ENCODE peak calls at places on chromosomes 7 and 10, in eight cellular contexts. M, L, E, N, J, F, T and G are unnamed samples. For H3K36me3, the result is how much of the 10 kb centered on the place peaks cover.

GRCh38 chr7:149880871-149881301 is 7.1 kb downstream of the ATP6V0E2 start:
- DNase-seq in M (peak), L (no peak), E (no peak), N (peak), J (no peak), F (no peak), T (no peak), G (no peak)

GRCh38 chr10:82883588-82883987 is 1008.6 kb downstream of the NRG3 start:
- DNase-seq in M (no peak), L (no peak), E (no peak), N (no peak), J (no peak), F (no peak), T (no peak), G (no peak)

GRCh38 chr10:25261110-25261509 is 86.3 kb downstream of the GPR158 start:
- DNase-seq in M (no peak), L (no peak), E (no peak), N (no peak), J (no peak), F (peak), T (no peak), G (no peak)

GRCh38 chr7:77727936-77728701 is 31.9 kb downstream of the RSBN1L start:
- DNase-seq in M (no peak), L (no peak), E (peak), N (no peak), J (peak), F (no peak), T (no peak), G (no peak)

GRCh38 chr7:18165176-18165575 is 137.5 kb upstream of the PRPS1L1 start:
- DNase-seq in M (no peak), L (no peak), E (no peak), N (no peak), J (no peak), F (no peak), T (no peak), G (no peak)

GRCh38 chr7:98238976-98239375 is 13.1 kb downstream of the TECPR1 start:
- DNase-seq in M (no peak), L (no peak), E (peak), N (no peak), J (no peak), F (no peak), T (no peak), G (no peak)

GRCh38 chr7:97733276-97734206 is 1.7 kb downstream of the TAC1 start:
- DNase-seq in M (no peak), L (peak), E (no peak), N (no peak), J (no peak), F (no peak), T (no peak), G (no peak)

GRCh38 chr10:576130-576465 is 113.4 kb downstream of the DIP2C start:
- DNase-seq in M (peak), L (no peak), E (peak), N (no peak), J (no peak), F (no peak), T (no peak), G (no peak)

GRCh38 chr7:30062587-30062986 is 34.4 kb downstream of the PLEKHA8 start:
- DNase-seq in M (no peak), L (no peak), E (peak), N (no peak), J (peak), F (no peak), T (no peak), G (no peak)

GRCh38 chr10:99777918-99778716 is 4.3 kb upstream of the ABCC2 start:
- DNase-seq in M (no peak), L (no peak), E (no peak), N (no peak), J (peak), F (no peak), T (no peak), G (no peak)

GRCh38 chr10:47296941-47297340 is 3.1 kb upstream of the GDF10 start:
- DNase-seq in M (no peak), L (no peak), E (no peak), N (no peak), J (no peak), F (no peak), T (no peak), G (no peak)

GRCh38 chr7:131108212-131108980 is 219.3 kb upstream of the MKLN1 start:
- DNase-seq in M (no peak), L (no peak), E (peak), N (no peak), J (no peak), F (no peak), T (no peak), G (no peak)

GRCh38 chr10:99080275-99080816 is 155.3 kb downstream of the HPSE2 start:
- DNase-seq in M (no peak), L (no peak), E (no peak), N (no peak), J (no peak), F (no peak), T (no peak), G (no peak)

GRCh38 chr10:117590516-117590915 is 48.0 kb downstream of the EMX2 start:
- DNase-seq in M (no peak), L (no peak), E (no peak), N (no peak), J (no peak), F (no peak), T (no peak), G (no peak)

GRCh38 chr10:121079226-121079625 is 228.1 kb downstream of the WDR11 start:
- DNase-seq in M (no peak), L (no peak), E (no peak), N (no peak), J (no peak), F (no peak), T (no peak), G (no peak)

GRCh38 chr10:21526184-21526951 is 886 bp upstream of the SKIDA1 start:
- DNase-seq in M (peak), L (peak), E (peak), N (peak), J (peak), F (peak), T (peak), G (peak)

GRCh38 chr10:63376560-63377304 is 89.0 kb downstream of the JMJD1C start:
- DNase-seq in M (no peak), L (no peak), E (peak), N (no peak), J (peak), F (no peak), T (no peak), G (no peak)

DNA sequence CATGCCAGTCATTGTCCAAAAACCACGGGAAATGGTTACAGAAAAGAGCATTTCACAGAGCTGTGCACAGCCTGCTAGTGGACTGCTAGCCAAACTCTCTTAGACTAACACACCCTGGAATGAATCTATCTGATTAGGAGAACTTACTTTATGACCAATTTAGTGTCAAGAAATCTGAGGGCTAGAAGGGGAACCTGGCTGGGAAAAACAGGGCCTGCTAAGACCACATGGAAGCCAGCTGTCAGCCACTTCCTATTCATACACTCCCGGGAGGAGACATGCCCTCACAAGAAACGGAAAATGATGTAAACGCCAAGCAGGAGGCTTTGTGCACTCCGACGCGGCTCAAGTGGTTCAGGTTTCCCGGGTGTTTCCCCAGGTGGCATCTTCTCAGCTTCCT is 54.8 kb downstream of the MPP7 start:
- DNase-seq in M (no peak), L (no peak), E (peak), N (no peak), J (no peak), F (peak), T (no peak), G (no peak)
- TF ChIP-seq CTCF in M (no peak), L (no peak), E (no peak), N (no peak), J (no peak), F (no peak), T (no peak), G (no peak)

GRCh38 chr10:69408318-69409175 is 8.2 kb downstream of the TACR2 start:
- DNase-seq in M (peak), L (peak), E (peak), N (peak), J (peak), F (peak), T (peak), G (peak)
- TF ChIP-seq POLR2A in M (no peak), L (no peak), E (no peak), N (peak), J (peak), F (peak), T (peak), G (peak)

DNA sequence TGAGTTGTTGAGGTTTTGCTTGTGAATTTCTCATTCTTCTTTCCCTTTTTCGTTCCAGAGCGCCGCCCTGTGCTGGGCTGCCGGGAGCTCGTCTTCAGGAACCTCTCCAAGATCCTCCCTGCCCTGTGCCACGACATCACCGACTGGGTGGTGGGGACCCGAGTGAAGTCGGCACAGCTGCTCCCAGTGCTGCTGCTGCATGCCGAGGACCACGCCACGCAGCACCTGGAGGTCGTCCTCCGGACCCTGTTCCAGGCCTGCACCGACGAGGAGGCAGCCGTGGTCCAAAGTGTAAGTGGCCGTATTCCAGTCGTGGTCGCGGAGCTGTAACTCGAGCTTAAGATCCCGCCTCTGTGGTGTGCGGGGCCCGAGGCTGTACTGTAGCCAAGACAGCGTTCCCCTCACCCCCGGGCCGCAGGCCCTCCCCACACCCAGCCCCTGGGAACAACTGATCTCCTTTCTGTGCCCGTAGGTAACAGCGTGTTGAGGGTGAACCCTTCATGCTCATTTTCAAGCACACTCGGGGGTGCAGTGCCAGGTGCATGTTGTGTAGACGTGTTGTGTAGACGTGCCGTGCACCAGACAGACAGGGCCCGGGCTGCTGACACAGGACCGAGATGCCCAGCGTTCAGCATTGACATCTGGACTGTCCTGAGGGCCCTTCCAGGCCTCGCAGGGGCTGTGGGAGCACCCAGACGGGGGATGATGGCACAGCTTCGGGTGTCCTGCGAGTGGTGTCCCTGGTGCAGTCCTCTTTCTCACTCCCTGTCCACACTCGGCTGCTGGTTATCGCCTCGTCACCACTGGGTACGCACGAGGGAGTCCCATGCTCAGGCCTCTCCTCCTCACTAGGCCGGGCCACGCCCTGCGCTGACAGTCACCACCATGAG is 27.7 kb upstream of the PRKAR1B start:
- DNase-seq in M (no peak), L (no peak), E (no peak), N (no peak), J (no peak), F (no peak), T (no peak), G (no peak)
- H3K36me3 ChIP-seq in M (under half), L (under half), E (under half), N (under half), J (under half), F (under half), T (half or more), G (under half)

GRCh38 chr7:869348-869747 is 7.0 kb upstream of the GET4 start:
- DNase-seq in M (no peak), L (no peak), E (no peak), N (no peak), J (no peak), F (no peak), T (no peak), G (no peak)

GRCh38 chr7:868189-868486 is 8.2 kb upstream of the GET4 start:
- DNase-seq in M (no peak), L (no peak), E (no peak), N (no peak), J (no peak), F (no peak), T (no peak), G (no peak)

GRCh38 chr7:865921-866320 is 10.4 kb upstream of the GET4 start:
- DNase-seq in M (no peak), L (no peak), E (no peak), N (no peak), J (no peak), F (no peak), T (no peak), G (no peak)

GRCh38 chr7:867001-867405 is 9.4 kb upstream of the GET4 start:
- DNase-seq in M (peak), L (no peak), E (peak), N (peak), J (peak), F (peak), T (peak), G (no peak)

DNA sequence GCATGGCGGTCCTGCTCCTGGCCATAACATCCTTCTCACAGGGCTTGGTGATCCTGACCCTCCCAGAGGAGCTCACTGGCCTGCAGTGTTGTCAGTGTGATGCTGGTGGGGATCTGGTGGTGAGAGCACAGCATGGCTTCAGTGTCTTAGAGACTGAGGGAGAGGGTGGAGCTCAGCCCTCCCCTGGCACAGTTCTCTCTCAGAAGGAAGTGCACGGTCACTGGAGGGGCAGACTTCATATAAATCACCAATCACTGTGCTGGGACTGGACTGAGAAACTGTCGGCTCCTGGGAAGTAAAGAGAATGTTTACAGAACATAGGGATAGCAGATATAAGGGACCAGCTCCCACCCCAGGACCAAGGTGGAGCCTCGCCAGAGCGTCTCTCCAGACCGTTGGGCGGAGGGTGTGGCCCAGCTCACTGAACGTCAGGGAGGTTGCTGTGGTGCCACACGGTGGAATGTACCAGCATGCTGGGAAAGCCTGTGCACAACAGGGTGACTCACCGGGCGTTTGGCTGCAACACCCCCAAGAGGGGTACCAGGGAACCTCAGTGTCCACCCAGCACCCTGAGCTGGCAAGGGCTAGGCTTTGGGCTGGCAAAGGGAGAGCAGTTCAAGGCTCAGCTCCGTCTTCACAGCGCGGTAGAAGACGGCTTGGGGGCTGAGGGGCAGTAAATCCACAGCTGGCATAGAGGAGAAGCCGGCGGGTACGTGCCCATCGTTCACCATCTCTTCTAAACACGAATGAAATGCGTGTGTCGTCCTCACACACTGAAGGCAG is 8.8 kb upstream of the GET4 start:
- DNase-seq in M (peak), L (no peak), E (peak), N (peak), J (peak), F (no peak), T (no peak), G (no peak)
- TF ChIP-seq CTCF in M (no peak), L (no peak), E (peak), N (no peak), J (no peak), F (no peak), T (no peak), G (no peak)

GRCh38 chr7:47935336-47935735 is 12.9 kb downstream of the PKD1L1 start:
- DNase-seq in M (no peak), L (no peak), E (no peak), N (no peak), J (no peak), F (no peak), T (no peak), G (no peak)

GRCh38 chr7:47938574-47939165 is 9.6 kb downstream of the PKD1L1 start:
- DNase-seq in M (no peak), L (no peak), E (no peak), N (no peak), J (no peak), F (no peak), T (no peak), G (no peak)

GRCh38 chr7:47936323-47936722 is 11.9 kb downstream of the PKD1L1 start:
- DNase-seq in M (no peak), L (no peak), E (no peak), N (no peak), J (no peak), F (no peak), T (no peak), G (no peak)

GRCh38 chr7:47937711-47938573 is 10.3 kb downstream of the PKD1L1 start:
- DNase-seq in M (no peak), L (no peak), E (no peak), N (no peak), J (no peak), F (no peak), T (no peak), G (no peak)

DNA sequence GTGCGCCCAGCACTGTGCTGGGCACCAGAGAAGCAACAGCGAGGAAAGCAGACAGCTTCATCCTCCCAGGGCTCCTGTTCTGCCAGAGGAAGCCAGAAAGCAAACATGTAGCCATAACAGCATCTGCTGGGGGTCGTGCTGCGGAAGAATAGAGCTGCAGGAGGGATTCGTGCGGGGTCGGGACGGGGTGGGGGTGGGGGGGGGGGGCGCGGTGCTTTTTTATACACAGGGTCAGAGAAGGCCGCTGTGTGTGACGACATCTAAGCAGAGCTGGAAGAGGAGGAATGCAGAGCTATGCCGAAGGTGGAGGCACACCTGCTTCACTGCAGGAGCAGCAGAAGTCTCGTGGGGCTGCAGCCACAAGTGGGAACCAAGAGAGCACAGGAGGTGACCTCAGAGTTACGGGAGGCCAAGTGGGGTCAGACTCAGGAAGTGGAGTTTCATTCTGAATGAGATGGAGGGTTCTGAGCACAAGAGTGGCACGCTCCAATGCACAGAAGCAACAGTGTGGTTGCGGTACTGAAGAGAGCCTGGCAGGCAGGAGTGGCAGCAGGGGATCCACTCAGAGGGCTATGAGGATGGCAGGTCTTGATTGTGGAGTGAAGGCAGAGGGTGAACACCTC is 11.1 kb downstream of the PKD1L1 start:
- DNase-seq in M (no peak), L (no peak), E (no peak), N (no peak), J (no peak), F (no peak), T (no peak), G (no peak)
- TF ChIP-seq POLR2A in M (no peak), L (no peak), E (no peak), N (no peak), J (no peak), F (no peak), T (no peak), G (no peak)

GRCh38 chr10:93417886-93418285 is 64.2 kb downstream of the MYOF start:
- DNase-seq in M (no peak), L (no peak), E (no peak), N (no peak), J (no peak), F (no peak), T (no peak), G (no peak)

GRCh38 chr10:93417264-93417663 is 64.9 kb downstream of the MYOF start:
- DNase-seq in M (peak), L (no peak), E (no peak), N (no peak), J (no peak), F (no peak), T (no peak), G (peak)

GRCh38 chr10:93415693-93416092 is 66.4 kb downstream of the MYOF start:
- DNase-seq in M (no peak), L (no peak), E (no peak), N (no peak), J (no peak), F (no peak), T (no peak), G (no peak)

GRCh38 chr10:93420091-93420490 is 62.0 kb downstream of the MYOF start:
- DNase-seq in M (peak), L (no peak), E (peak), N (no peak), J (no peak), F (peak), T (no peak), G (no peak)

DNA sequence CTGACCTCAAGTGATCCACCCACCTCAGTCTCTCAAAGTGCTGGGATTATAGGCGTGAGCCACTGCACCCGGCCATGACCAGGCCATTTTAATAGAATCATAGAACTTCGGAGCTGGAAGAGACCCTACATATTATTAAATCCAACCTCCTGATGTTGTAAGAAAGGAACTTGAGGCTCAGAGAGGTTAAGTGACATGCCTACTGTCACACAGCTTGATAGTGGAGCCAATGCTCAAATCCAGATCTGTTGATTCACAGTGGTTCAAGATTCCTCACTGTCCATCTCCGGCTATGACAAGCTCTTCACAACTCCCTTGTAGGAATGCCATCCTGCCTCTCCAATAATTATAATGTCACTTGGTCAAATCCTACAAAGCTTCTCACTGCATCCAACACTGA is 65.3 kb downstream of the MYOF start:
- DNase-seq in M (no peak), L (no peak), E (no peak), N (no peak), J (no peak), F (no peak), T (no peak), G (no peak)
- H3K36me3 ChIP-seq in M (under half), L (under half), E (under half), N (under half), J (under half), F (under half), T (under half), G (under half)

DNA sequence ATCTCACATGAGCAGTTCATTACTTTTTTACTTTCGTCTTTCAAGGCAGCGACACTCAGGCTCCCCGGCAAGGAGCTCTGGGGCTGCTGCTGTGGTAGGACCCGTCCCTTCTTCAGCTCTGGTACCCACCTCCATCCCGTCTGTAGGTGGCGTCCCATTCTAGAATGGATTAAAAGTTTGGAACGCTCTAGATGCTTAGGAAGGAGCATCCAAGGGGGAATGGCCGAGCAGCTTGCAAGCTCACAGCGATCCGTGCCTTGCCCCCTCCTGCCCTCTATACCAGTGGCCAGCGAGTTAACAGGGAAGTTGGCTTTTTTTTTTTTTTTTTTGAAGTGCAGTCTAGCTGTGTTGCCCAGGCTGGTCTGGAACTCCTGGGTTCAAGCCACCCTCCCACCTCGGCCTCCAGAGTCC is 22.8 kb upstream of the TTYH3 start:
- DNase-seq in M (no peak), L (no peak), E (peak), N (no peak), J (peak), F (peak), T (no peak), G (peak)
- TF ChIP-seq CTCF in M (peak), L (peak), E (peak), N (no peak), J (peak), F (no peak), T (peak), G (peak)

GRCh38 chr7:100545636-100546128 is 6.7 kb downstream of the AGFG2 start:
- DNase-seq in M (peak), L (no peak), E (peak), N (peak), J (peak), F (peak), T (peak), G (peak)
- TF ChIP-seq POLR2A in M (no peak), L (peak), E (no peak), N (no peak), J (peak), F (no peak), T (no peak), G (no peak)